ENCODE peak calls at places on chromosomes 16 and 17, in nine cellular contexts. D, U, T, O, Z, I, G, S and H are unnamed samples.

GRCh38 chr17:39339272-39339671 is 62.2 kb downstream of the FBXL20 start:
- DNase-seq in T (no peak), I (no peak), O (no peak), Z (no peak), S (no peak), U (no peak), D (peak; percentile 18), G (no peak), H (no peak)

GRCh38 chr16:84730406-84731106 is 30.8 kb downstream of the USP10 start:
- DNase-seq in T (peak; percentile 91), U (peak; percentile 75), G (peak; percentile 76), O (peak; percentile 76), S (peak; percentile 87), I (peak; percentile 82), Z (peak; percentile 84), D (peak; percentile 95), H (peak; percentile 85)

GRCh38 chr16:48831081-48831722 is 221.2 kb upstream of the N4BP1 start:
- DNase-seq in Z (no peak), G (no peak), T (no peak), O (no peak), I (peak; percentile 6), D (no peak), U (peak; percentile 4), S (no peak), H (no peak)

GRCh38 chr17:43393944-43394482 is 4.8 kb upstream of the ARL4D start:
- DNase-seq in S (peak; percentile 72), D (peak; percentile 92), Z (peak; percentile 92), I (peak; percentile 91), G (peak; percentile 89), O (peak; percentile 92), T (peak; percentile 84), U (peak; percentile 79), H (peak; percentile 58)

GRCh38 chr16:82157836-82158235 is 12.2 kb downstream of the MPHOSPH6 start:
- DNase-seq in I (no peak), U (no peak), G (no peak), D (no peak), S (no peak), O (no peak), T (no peak), Z (peak; percentile 7), H (no peak)

GRCh38 chr16:70254095-70254964 is 2.6 kb upstream of the EXOSC6 start:
- DNase-seq in S (peak; percentile 11), O (no peak), Z (no peak), G (no peak), U (no peak), D (no peak), T (no peak), I (no peak), H (no peak)

GRCh38 chr16:86868746-86869145 is 290.4 kb downstream of the FOXL1 start:
- DNase-seq in G (no peak), D (no peak), U (no peak), S (no peak), I (no peak), O (no peak), T (no peak), Z (no peak), H (no peak)

GRCh38 chr17:81858967-81859905 is 1.1 kb downstream of the P4HB start:
- DNase-seq in S (no peak), O (no peak), D (peak; percentile 33), G (no peak), I (no peak), Z (no peak), U (no peak), T (no peak), H (no peak)

DNA sequence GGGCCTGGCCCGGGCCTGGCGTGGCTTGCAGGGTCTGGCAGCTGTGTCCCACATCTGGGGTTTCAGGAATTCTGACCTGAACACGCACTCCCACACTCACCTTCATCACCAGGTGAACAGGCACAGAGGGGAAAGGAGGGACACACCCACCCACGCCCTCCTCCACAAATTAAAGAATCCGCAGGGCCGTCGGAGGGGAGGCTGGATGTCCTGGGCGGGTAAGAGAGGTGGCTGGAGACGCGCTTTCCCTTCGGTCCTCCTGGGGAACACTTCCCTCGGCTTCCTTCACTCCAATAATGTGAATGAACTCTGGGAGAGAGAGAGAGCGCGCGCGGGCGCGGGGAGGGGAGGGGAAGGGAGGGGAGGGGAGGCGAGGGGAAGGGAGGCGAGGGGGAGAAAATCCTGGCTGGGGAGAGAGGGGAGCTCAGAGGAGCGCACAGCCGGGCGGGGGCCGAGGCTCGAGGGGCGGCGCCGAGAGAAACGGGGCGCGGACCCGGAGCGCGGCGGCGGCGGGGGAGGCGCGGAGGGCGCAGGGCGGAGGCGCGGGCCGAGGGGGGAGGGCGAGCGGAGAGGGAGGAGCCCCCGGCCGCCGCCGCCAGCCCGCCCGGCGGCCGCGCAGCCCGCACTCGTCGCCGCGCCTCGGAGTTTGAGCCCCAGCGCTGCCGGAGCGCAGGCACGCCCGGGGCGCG is at the start of gene CACNG4:
- DNase-seq in U (no peak), Z (peak; percentile 54), T (no peak), I (no peak), D (no peak), S (no peak), G (no peak), O (no peak), H (no peak)
- H3K4me3 ChIP-seq in U (no peak within 1 kb of the TSS), Z (peak within 1 kb of the TSS; percentile 49), T (peak within 1 kb of the TSS; percentile 38), I (peak within 1 kb of the TSS; percentile 65), D (peak within 1 kb of the TSS; percentile 27), S (peak within 1 kb of the TSS; percentile 27), G (peak within 1 kb of the TSS; percentile 36), O (peak within 1 kb of the TSS; percentile 75), H (peak within 1 kb of the TSS; percentile 50)

DNA sequence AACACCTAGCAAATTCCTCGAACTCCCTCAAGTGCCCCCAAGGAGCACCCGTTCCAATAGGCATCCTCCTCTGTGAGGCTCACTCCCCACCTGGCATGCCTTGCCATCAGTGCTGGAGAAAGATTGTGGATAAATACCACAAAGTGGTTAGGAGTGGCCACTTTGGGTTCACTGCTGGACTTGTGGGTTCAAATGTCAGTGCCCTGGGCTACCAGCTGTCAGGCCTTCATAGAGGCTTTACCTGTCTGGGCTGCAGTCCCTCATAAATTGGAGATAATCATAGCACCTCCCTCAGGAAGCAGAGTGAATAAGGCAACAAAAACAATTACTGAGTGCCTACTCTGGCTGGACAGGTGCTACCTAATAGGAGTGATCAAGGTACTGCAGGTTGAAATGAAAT is 1.5 kb upstream of the SYT17 start:
- DNase-seq in D (no peak), I (no peak), Z (no peak), U (peak; percentile 29), T (no peak), O (no peak), G (no peak), S (no peak), H (no peak)
- TF ChIP-seq CTCF in D (no peak), I (no peak), Z (no peak), U (no peak), T (no peak), O (no peak), G (no peak), S (no peak), H (no peak)

GRCh38 chr17:29615048-29615385 is 7.7 kb downstream of the CORO6 start:
- DNase-seq in O (no peak), D (no peak), U (no peak), T (no peak), I (no peak), Z (no peak), G (no peak), S (no peak), H (no peak)

GRCh38 chr17:29615492-29616299 is 7.0 kb downstream of the CORO6 start:
- DNase-seq in D (peak; percentile 82), G (peak; percentile 84), Z (peak; percentile 94), I (peak; percentile 74), S (peak; percentile 80), T (no peak), O (peak; percentile 81), U (no peak), H (no peak)

GRCh38 chr17:29617481-29618271 is 5.0 kb downstream of the CORO6 start:
- DNase-seq in O (peak; percentile 62), I (peak; percentile 85), S (peak; percentile 58), T (no peak), G (peak; percentile 90), Z (peak; percentile 83), D (peak; percentile 68), U (peak; percentile 50), H (no peak)

GRCh38 chr17:29617125-29617480 is 5.6 kb downstream of the CORO6 start:
- DNase-seq in Z (peak; percentile 68), I (peak; percentile 84), G (peak; percentile 93), D (peak; percentile 72), S (peak; percentile 73), O (peak; percentile 51), U (peak; percentile 67), T (no peak), H (no peak)

DNA sequence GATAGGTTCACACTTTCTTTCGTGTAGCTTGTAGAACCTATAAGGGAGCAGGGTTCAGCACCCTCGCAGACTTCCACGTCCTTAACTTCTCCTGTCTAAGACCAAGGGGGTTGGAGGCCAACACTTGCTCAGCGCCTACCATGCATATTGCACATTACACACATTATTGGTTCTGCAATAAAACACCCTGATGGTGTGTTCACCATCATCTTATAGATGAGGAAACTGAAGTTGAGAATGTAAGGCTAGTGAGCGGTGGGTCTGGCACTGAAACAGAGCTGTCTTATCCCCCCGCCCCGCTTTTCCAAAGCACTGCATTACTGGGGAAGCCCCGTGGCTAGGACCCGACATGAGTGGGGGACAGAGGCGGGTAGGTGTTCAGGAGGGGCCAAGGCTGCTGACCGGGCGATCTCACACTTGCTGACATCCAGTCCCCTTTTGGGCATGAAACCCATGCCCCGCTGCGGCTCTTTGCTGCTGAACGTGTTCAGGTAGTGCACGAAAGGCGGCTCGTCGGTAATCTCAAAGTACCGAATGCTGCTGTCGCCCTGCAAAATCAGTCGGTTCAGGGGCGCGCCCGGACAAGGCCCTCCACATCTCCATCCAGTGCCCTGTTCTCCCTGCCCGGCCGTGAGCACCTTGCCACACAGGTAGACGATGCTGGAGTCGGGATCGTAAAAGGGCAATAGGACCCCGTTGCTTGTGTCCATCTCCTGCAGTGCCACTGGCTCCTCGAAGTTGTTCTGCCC is 6.2 kb downstream of the CORO6 start:
- DNase-seq in S (no peak), T (no peak), D (no peak), G (no peak), Z (no peak), U (no peak), O (no peak), I (no peak), H (no peak)
- H3K4me3 ChIP-seq in S (no peak overlapping the region), T (no peak overlapping the region), D (no peak overlapping the region), G (no peak overlapping the region), Z (no peak overlapping the region), U (no peak overlapping the region), O (peak overlapping the region; percentile 63), I (no peak overlapping the region), H (no peak overlapping the region)

GRCh38 chr17:33682622-33683021 is 389.5 kb upstream of the ASIC2 start:
- DNase-seq in T (no peak), I (no peak), Z (no peak), D (no peak), U (no peak), G (no peak), O (no peak), S (no peak), H (no peak)

GRCh38 chr17:33687831-33688230 is 394.7 kb upstream of the ASIC2 start:
- DNase-seq in Z (no peak), D (no peak), G (peak; percentile 2), I (no peak), S (no peak), T (no peak), O (no peak), U (no peak), H (no peak)

GRCh38 chr17:33688771-33689170 is 395.7 kb upstream of the ASIC2 start:
- DNase-seq in G (no peak), Z (no peak), I (no peak), D (no peak), U (no peak), S (no peak), T (no peak), O (no peak), H (no peak)

GRCh38 chr17:33684714-33685113 is 391.6 kb upstream of the ASIC2 start:
- DNase-seq in T (no peak), I (no peak), S (no peak), D (no peak), O (no peak), Z (no peak), G (no peak), U (no peak), H (no peak)

DNA sequence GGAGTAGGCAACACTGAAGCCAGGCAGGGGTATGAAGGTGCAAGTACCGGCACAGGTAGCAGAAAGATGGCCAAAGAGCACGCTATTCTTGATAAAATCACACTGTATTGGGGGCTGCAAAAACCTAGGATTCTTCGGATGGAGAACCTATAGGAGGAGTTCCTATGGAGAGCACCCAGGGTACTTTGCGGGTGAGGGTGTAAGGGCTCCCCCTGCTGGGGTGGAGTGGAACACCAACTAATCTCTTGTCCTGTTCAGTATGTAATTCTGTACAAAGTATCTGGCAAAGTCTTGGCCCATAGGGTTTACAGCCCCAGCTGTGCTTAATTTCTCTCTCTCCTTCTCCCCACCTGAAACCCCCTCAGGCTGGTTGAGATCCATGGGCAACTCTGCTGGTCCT is 393.1 kb upstream of the ASIC2 start:
- DNase-seq in U (no peak), Z (no peak), T (no peak), D (no peak), G (peak; percentile 41), I (peak; percentile 29), O (no peak), S (no peak), H (no peak)
- TF ChIP-seq CTCF in U (peak; percentile 41), Z (peak; percentile 16), T (no peak), D (peak; percentile 14), G (peak; percentile 59), I (no peak), O (no peak), S (peak; percentile 19), H (peak; percentile 58)